ENCODE peak calls at places on chromosomes 4 and X, in five cellular contexts. One of them, this sample, is unnamed.

GRCh38 chr4:159946983-159947645 is 844.2 kb downstream of the RAPGEF2 start:
- DNase-seq in H1: no peak
- DNase-seq in NT2/D1: peak; percentile 42
- DNase-seq in HepG2: peak; percentile 52
- DNase-seq in GM12878: peak; percentile 2
- DNase-seq in this sample: peak; percentile 24

GRCh38 chrX:9433596-9433995 is 31.3 kb upstream of the TBL1X start:
- DNase-seq in NT2/D1: no peak
- DNase-seq in H1: no peak
- DNase-seq in HepG2: no peak
- DNase-seq in GM12878: no peak
- DNase-seq in this sample: no peak

GRCh38 chr4:90190510-90190909 is 63.3 kb downstream of the CCSER1 start:
- DNase-seq in H1: no peak
- DNase-seq in GM12878: no peak
- DNase-seq in NT2/D1: no peak
- DNase-seq in HepG2: no peak
- DNase-seq in this sample: no peak

GRCh38 chr4:39363773-39364393 is 2.3 kb downstream of the RFC1 start:
- DNase-seq in H1: no peak
- DNase-seq in HepG2: no peak
- DNase-seq in NT2/D1: no peak
- DNase-seq in GM12878: no peak
- DNase-seq in this sample: no peak

GRCh38 chr4:113584407-113585150 is 177.0 kb downstream of the CAMK2D start:
- DNase-seq in NT2/D1: peak; percentile 50
- DNase-seq in HepG2: no peak
- DNase-seq in GM12878: no peak
- DNase-seq in H1: no peak
- DNase-seq in this sample: peak; percentile 43

GRCh38 chr4:86178216-86178615 is 181.6 kb downstream of the MAPK10 start:
- DNase-seq in H1: no peak
- DNase-seq in HepG2: no peak
- DNase-seq in NT2/D1: no peak
- DNase-seq in GM12878: no peak
- DNase-seq in this sample: no peak

GRCh38 chr4:37976513-37976912 is 16.3 kb downstream of the PTTG2 start:
- DNase-seq in GM12878: no peak
- DNase-seq in NT2/D1: no peak
- DNase-seq in H1: no peak
- DNase-seq in HepG2: peak; percentile 39
- DNase-seq in this sample: no peak

GRCh38 chr4:123233409-123233808 is 163.2 kb upstream of the SPRY1 start:
- DNase-seq in NT2/D1: no peak
- DNase-seq in H1: no peak
- DNase-seq in HepG2: no peak
- DNase-seq in GM12878: no peak
- DNase-seq in this sample: no peak

GRCh38 chr4:41524446-41524845 is 13.5 kb upstream of the LIMCH1 start:
- DNase-seq in HepG2: no peak
- DNase-seq in GM12878: no peak
- DNase-seq in NT2/D1: no peak
- DNase-seq in H1: no peak
- DNase-seq in this sample: no peak

DNA sequence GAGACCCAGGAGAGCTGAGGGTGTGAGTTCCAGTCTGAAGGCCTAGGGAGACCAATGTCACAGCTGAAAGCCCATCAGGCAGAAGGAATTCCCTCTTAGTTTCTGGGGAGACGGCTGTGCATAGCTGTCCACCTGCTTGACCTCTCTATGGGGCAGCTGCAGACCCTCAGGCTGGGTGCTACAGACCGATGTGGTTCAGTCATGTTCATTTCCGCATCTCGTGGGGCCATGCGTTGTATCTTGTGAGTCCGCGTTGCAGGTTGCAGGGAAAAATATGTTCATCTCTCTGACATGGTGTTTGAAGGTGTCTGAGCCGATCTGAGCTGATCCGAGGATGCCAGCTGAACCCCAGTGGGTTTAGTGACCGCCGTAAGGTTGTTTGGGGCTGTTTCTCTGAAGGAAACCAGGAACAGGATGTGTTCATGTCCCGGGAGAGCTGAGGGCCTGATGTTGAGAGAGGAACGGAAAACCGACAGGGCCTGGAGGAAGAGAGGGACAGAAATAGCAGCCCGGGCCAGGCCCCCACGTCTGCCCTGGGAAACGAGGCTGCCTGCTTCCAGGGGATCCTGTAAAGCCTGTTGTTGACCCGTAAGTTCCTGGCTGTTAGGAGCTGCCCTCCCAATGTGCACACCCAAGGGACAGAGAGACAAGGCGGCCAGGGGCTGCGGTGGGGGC is 9.8 kb upstream of the P2RY8 start:
- DNase-seq in NT2/D1: no peak
- DNase-seq in HepG2: no peak
- DNase-seq in H1: no peak
- DNase-seq in GM12878: no peak
- DNase-seq in this sample: no peak
- TF ChIP-seq SUZ12 in NT2/D1: no peak
- TF ChIP-seq SUZ12 in HepG2: no peak
- TF ChIP-seq SUZ12 in H1: no peak
- TF ChIP-seq SUZ12 in GM12878: no peak
- TF ChIP-seq SUZ12 in this sample: no peak

GRCh38 chr4:1201851-1202525 is 29.6 kb upstream of the SPON2 start:
- DNase-seq in HepG2: no peak
- DNase-seq in H1: no peak
- DNase-seq in GM12878: peak; percentile 65
- DNase-seq in NT2/D1: no peak
- DNase-seq in this sample: no peak

GRCh38 chr4:1200425-1201035 is 28.1 kb upstream of the SPON2 start:
- DNase-seq in H1: no peak
- DNase-seq in NT2/D1: no peak
- DNase-seq in GM12878: no peak
- DNase-seq in HepG2: no peak
- DNase-seq in this sample: no peak

GRCh38 chr4:1198070-1198844 is 25.9 kb upstream of the SPON2 start:
- DNase-seq in H1: no peak
- DNase-seq in GM12878: no peak
- DNase-seq in HepG2: no peak
- DNase-seq in NT2/D1: no peak
- DNase-seq in this sample: no peak

GRCh38 chr4:1202526-1203378 is 30.4 kb upstream of the SPON2 start:
- DNase-seq in NT2/D1: no peak
- DNase-seq in H1: no peak
- DNase-seq in GM12878: no peak
- DNase-seq in HepG2: no peak
- DNase-seq in this sample: no peak

DNA sequence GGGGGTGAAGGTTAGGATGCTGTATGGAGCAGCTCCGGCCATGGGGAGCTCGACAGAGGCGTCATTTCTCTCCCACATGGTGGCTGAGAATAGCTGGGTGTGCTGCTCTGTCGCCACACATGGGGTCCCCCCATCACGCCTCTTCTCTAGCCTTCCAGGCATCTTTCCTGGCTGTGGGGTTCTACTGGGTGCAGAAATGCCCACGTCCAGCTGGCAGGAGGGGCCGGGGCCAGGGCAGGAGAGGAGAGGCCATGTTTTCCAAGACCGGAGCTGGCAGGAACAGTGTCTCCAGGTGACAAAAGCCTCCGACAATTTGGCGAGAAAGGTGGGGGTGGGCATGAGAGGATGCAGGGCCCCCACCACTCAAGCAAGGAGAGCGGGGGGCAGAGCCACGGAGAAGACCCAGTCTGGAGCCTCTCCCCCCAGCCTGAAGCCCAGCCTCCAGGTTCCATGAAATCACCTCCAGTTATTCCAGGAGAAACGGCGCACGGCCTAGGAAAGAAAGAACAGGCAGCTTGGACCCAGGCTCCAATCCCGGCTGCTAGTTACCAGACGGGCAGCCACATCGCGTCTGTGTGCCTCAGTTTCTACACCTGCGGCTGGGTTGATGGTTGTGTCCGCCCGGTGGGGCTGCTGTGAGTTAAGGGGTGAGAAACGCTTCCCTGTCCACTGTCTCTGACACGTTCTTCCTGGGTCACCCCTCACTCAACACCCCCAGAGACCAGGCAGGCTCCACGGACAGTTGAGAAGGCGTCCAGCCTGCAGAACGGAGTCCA is 27.4 kb upstream of the SPON2 start:
- DNase-seq in GM12878: no peak
- DNase-seq in H1: no peak
- DNase-seq in NT2/D1: no peak
- DNase-seq in HepG2: no peak
- DNase-seq in this sample: no peak
- TF ChIP-seq SUZ12 in GM12878: no peak
- TF ChIP-seq SUZ12 in H1: no peak
- TF ChIP-seq SUZ12 in NT2/D1: no peak
- TF ChIP-seq SUZ12 in HepG2: no peak
- TF ChIP-seq SUZ12 in this sample: no peak

GRCh38 chr4:156336516-156336915 is 382.9 kb upstream of the CTSO start:
- DNase-seq in H1: no peak
- DNase-seq in NT2/D1: no peak
- DNase-seq in HepG2: no peak
- DNase-seq in GM12878: no peak
- DNase-seq in this sample: no peak
- TF ChIP-seq SUZ12 in H1: no peak
- TF ChIP-seq SUZ12 in NT2/D1: no peak
- TF ChIP-seq SUZ12 in HepG2: no peak
- TF ChIP-seq SUZ12 in GM12878: no peak
- TF ChIP-seq SUZ12 in this sample: no peak

GRCh38 chr4:173434226-173434625 is 35.3 kb upstream of the SCRG1 start:
- DNase-seq in NT2/D1: no peak
- DNase-seq in GM12878: no peak
- DNase-seq in H1: no peak
- DNase-seq in HepG2: no peak
- DNase-seq in this sample: no peak

GRCh38 chr4:173433447-173433846 is 34.5 kb upstream of the SCRG1 start:
- DNase-seq in NT2/D1: no peak
- DNase-seq in GM12878: no peak
- DNase-seq in H1: no peak
- DNase-seq in HepG2: no peak
- DNase-seq in this sample: no peak

GRCh38 chr4:173436866-173437265 is 38.0 kb upstream of the SCRG1 start:
- DNase-seq in H1: no peak
- DNase-seq in HepG2: no peak
- DNase-seq in NT2/D1: no peak
- DNase-seq in GM12878: no peak
- DNase-seq in this sample: no peak

GRCh38 chr4:173432430-173432829 is 33.5 kb upstream of the SCRG1 start:
- DNase-seq in GM12878: no peak
- DNase-seq in H1: no peak
- DNase-seq in HepG2: no peak
- DNase-seq in NT2/D1: no peak
- DNase-seq in this sample: no peak

DNA sequence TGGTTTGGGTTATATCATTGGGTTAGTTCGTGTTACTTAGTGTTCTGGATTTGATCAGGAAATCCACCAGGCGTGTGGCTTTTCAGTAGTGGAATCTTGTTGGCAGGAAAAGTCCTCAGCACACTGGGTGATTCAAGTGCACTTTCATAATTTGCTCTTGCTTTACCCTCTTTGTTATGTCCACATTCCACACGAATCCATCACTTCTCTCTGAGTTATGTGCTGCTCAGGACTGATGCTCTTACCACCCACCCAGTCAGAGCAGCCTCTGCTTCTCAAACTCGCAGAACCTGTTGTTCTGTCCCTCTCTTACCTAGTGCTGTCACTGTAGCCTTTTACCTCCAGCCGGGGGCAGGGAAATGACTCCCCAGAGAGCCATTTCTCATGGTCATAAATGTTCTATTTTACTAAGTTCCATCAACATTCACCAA is 37.2 kb upstream of the SCRG1 start:
- DNase-seq in HepG2: no peak
- DNase-seq in GM12878: no peak
- DNase-seq in NT2/D1: no peak
- DNase-seq in H1: no peak
- DNase-seq in this sample: peak; percentile 29
- TF ChIP-seq SUZ12 in HepG2: no peak
- TF ChIP-seq SUZ12 in GM12878: no peak
- TF ChIP-seq SUZ12 in NT2/D1: no peak
- TF ChIP-seq SUZ12 in H1: no peak
- TF ChIP-seq SUZ12 in this sample: no peak

GRCh38 chr4:174320501-174321199 is 36.9 kb downstream of the CEP44 start:
- DNase-seq in H1: no peak
- DNase-seq in GM12878: no peak
- DNase-seq in HepG2: no peak
- DNase-seq in NT2/D1: no peak
- DNase-seq in this sample: no peak

GRCh38 chr4:174318829-174319764 is 35.4 kb downstream of the CEP44 start:
- DNase-seq in H1: no peak
- DNase-seq in NT2/D1: peak; percentile 13
- DNase-seq in HepG2: peak; percentile 31
- DNase-seq in GM12878: no peak
- DNase-seq in this sample: no peak

GRCh38 chr4:174324246-174324645 is 40.5 kb downstream of the CEP44 start:
- DNase-seq in HepG2: no peak
- DNase-seq in H1: no peak
- DNase-seq in GM12878: no peak
- DNase-seq in NT2/D1: no peak
- DNase-seq in this sample: no peak

DNA sequence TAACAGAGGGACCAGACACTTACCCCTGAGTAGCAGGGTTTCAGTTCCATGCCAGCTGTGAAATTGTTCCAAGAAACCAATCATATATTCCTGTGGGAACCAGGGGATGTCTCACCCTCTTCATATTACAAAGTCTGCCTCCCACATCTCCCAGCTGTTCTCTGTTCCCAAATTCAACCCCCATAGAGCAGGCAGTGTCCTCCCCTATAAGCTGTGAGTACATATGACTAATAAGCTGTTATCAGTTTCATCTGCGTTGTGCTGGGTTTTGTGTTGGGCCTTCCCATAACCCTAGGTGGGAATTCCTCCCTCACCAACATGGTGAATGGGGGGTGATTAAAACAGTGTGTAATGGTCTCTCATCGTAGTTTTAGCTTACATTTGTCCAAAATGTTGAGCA is 41.0 kb downstream of the CEP44 start:
- DNase-seq in NT2/D1: no peak
- DNase-seq in HepG2: no peak
- DNase-seq in GM12878: no peak
- DNase-seq in H1: no peak
- DNase-seq in this sample: no peak
- TF ChIP-seq SUZ12 in NT2/D1: no peak
- TF ChIP-seq SUZ12 in HepG2: no peak
- TF ChIP-seq SUZ12 in GM12878: no peak
- TF ChIP-seq SUZ12 in H1: no peak
- TF ChIP-seq SUZ12 in this sample: no peak

GRCh38 chrX:150476183-150476699 is 92.2 kb upstream of the MTM1 start:
- DNase-seq in GM12878: no peak
- DNase-seq in H1: no peak
- DNase-seq in NT2/D1: no peak
- DNase-seq in HepG2: no peak
- DNase-seq in this sample: no peak

GRCh38 chrX:150478496-150479492 is 89.6 kb upstream of the MTM1 start:
- DNase-seq in NT2/D1: no peak
- DNase-seq in GM12878: no peak
- DNase-seq in HepG2: no peak
- DNase-seq in H1: no peak
- DNase-seq in this sample: no peak

GRCh38 chrX:150475466-150475865 is 93.0 kb upstream of the MTM1 start:
- DNase-seq in NT2/D1: no peak
- DNase-seq in GM12878: no peak
- DNase-seq in HepG2: no peak
- DNase-seq in H1: no peak
- DNase-seq in this sample: no peak

GRCh38 chrX:150473371-150473770 is 95.0 kb upstream of the MTM1 start:
- DNase-seq in GM12878: no peak
- DNase-seq in H1: no peak
- DNase-seq in NT2/D1: no peak
- DNase-seq in HepG2: no peak
- DNase-seq in this sample: no peak

GRCh38 chrX:150477364-150477763 is 91.1 kb upstream of the MTM1 start:
- DNase-seq in NT2/D1: no peak
- DNase-seq in H1: no peak
- DNase-seq in HepG2: no peak
- DNase-seq in GM12878: no peak
- DNase-seq in this sample: no peak
- TF ChIP-seq SUZ12 in NT2/D1: no peak
- TF ChIP-seq SUZ12 in H1: no peak
- TF ChIP-seq SUZ12 in HepG2: no peak
- TF ChIP-seq SUZ12 in GM12878: no peak
- TF ChIP-seq SUZ12 in this sample: no peak

This sample was measured in HEK293T.